ENCODE peak calls at places on chromosomes 7 and 10, in four cellular contexts. N is mucosa of descending colon, E is tibial nerve, B is epithelial cell of esophagus. V is an unnamed sample.

GRCh38 chr7:65971021-65971420 is 11.0 kb downstream of the GUSB start:
- DNase-seq in N (no peak), E (no peak), B (no peak), V (no peak)

GRCh38 chr7:116443101-116443523 is 56.4 kb upstream of the CAV2 start:
- DNase-seq in N (no peak), E (no peak), B (peak), V (no peak)

GRCh38 chr7:577278-577665 is 57.6 kb upstream of the PDGFA start:
- DNase-seq in N (no peak), E (no peak), B (no peak), V (no peak)

GRCh38 chr7:33108591-33108930 is 643 bp downstream of the RP9 start:
- DNase-seq in N (peak), E (no peak), B (peak), V (no peak)

GRCh38 chr10:95819620-95820329 is 63.8 kb downstream of the ENTPD1 start:
- DNase-seq in N (no peak), E (no peak), B (no peak), V (no peak)

GRCh38 chr7:64882341-64883112 is 20.5 kb upstream of the ZNF273 start:
- DNase-seq in N (peak), E (peak), B (peak), V (peak)

GRCh38 chr10:116403740-116404250 is 23.9 kb upstream of the PNLIPRP3 start:
- DNase-seq in N (no peak), E (no peak), B (no peak), V (no peak)

GRCh38 chr7:22193361-22194016 is 163.5 kb downstream of the RAPGEF5 start:
- DNase-seq in N (no peak), E (peak), B (no peak), V (no peak)

GRCh38 chr7:2966466-2967078 is 77.1 kb downstream of the CARD11 start:
- DNase-seq in N (no peak), E (no peak), B (no peak), V (peak)

GRCh38 chr7:6359021-6359420 is 86.6 kb upstream of the CYTH3 start:
- DNase-seq in N (no peak), E (no peak), B (no peak), V (no peak)

GRCh38 chr10:287029-287428 is 151.8 kb downstream of the ZMYND11 start:
- DNase-seq in N (no peak), E (no peak), B (no peak), V (no peak)

GRCh38 chr7:101898019-101898575 is 80.7 kb downstream of the CUX1 start:
- DNase-seq in N (no peak), E (no peak), B (no peak), V (no peak)

GRCh38 chr7:115662676-115663075 is 367.9 kb downstream of the TFEC start:
- DNase-seq in N (no peak), E (no peak), B (no peak), V (no peak)

GRCh38 chr7:90966346-90966745 is 297.9 kb upstream of the FZD1 start:
- DNase-seq in N (no peak), E (no peak), B (no peak), V (no peak)

GRCh38 chr7:26868841-26869505 is 4.6 kb upstream of the SKAP2 start:
- DNase-seq in N (no peak), E (no peak), B (peak), V (no peak)

GRCh38 chr10:84613336-84614021 is 285.1 kb downstream of the CCSER2 start:
- DNase-seq in N (peak), E (no peak), B (peak), V (peak)

GRCh38 chr10:118332948-118333710 is 9.0 kb downstream of the FAM204A start:
- DNase-seq in N (no peak), E (no peak), B (peak), V (no peak)

GRCh38 chr7:150686030-150686626 is 622 bp downstream of the GIMAP2 start:
- DNase-seq in N (no peak), E (no peak), B (no peak), V (no peak)

GRCh38 chr7:36281945-36282727 is 107.5 kb upstream of the ANLN start:
- DNase-seq in N (no peak), E (no peak), B (no peak), V (no peak)

GRCh38 chr10:122255509-122256301 is 15.4 kb upstream of the BTBD16 start:
- DNase-seq in N (no peak), E (no peak), B (no peak), V (no peak)

GRCh38 chr7:27141138-27141537 is 2.3 kb downstream of the HOXA5 start:
- DNase-seq in N (peak), E (no peak), B (no peak), V (no peak)

GRCh38 chr7:156151082-156151481 is 338.8 kb upstream of the SHH start:
- DNase-seq in N (no peak), E (no peak), B (no peak), V (no peak)

GRCh38 chr7:272108-272615 is 17.8 kb upstream of the FOXL3 start:
- DNase-seq in N (peak), E (no peak), B (no peak), V (no peak)

GRCh38 chr10:89032141-89032814 is 41.7 kb downstream of the FAS start:
- DNase-seq in N (no peak), E (no peak), B (peak), V (no peak)

GRCh38 chr7:127226685-127227374 is 25.9 kb downstream of the GRM8 start:
- DNase-seq in N (no peak), E (no peak), B (no peak), V (no peak)
- TF ChIP-seq CTCF in N (no peak), E (no peak), B (no peak), V (no peak)

DNA sequence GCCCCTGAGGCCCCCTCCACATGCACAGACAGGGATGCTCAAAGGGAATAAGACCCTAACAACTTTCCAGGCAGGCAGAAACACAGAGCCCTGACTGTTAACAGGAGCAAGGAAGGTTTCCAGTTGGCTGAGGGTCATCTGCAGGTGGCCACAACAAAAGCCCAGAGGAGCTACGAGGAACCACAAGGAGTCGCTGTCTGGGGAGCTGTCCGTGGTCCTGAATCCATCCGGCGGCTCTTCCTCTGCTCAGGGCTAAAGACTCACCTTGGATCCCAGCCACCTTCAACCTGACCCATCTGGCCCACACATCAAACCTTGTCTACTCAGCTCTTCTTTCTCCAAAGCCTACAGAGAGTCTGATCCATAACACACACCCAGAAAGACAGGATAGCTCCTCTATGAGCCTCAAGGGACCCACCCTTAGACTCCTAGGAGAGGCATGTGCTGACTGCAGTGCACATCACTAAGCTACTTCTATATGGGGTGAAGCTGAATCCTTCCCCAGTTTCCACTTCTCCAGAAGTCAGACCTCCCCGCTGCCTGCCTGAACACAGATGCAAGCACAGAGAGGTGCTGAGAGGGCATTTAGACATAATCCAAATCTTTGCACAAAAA is 104.0 kb downstream of the SLIT1 start:
- DNase-seq in N (peak), E (no peak), B (peak), V (no peak)
- TF ChIP-seq CTCF in N (no peak), E (peak), B (peak), V (peak)

GRCh38 chr10:44307691-44308090 is 77.2 kb downstream of the CXCL12 start:
- DNase-seq in N (no peak), E (no peak), B (no peak), V (no peak)

GRCh38 chr10:44308935-44309334 is 76.0 kb downstream of the CXCL12 start:
- DNase-seq in N (no peak), E (no peak), B (no peak), V (peak)

GRCh38 chr10:44309939-44310761 is 74.7 kb downstream of the CXCL12 start:
- DNase-seq in N (no peak), E (no peak), B (no peak), V (peak)

GRCh38 chr10:44306147-44306710 is 78.7 kb downstream of the CXCL12 start:
- DNase-seq in N (no peak), E (no peak), B (no peak), V (no peak)

GRCh38 chr10:44306762-44307161 is 78.1 kb downstream of the CXCL12 start:
- DNase-seq in N (no peak), E (no peak), B (no peak), V (no peak)
- TF ChIP-seq CTCF in N (no peak), E (no peak), B (no peak), V (peak)

GRCh38 chr10:34612938-34613337 is 202.2 kb downstream of the PARD3 start:
- DNase-seq in N (no peak), E (no peak), B (no peak), V (no peak)

GRCh38 chr10:34618611-34619010 is 196.5 kb downstream of the PARD3 start:
- DNase-seq in N (no peak), E (no peak), B (no peak), V (no peak)

GRCh38 chr10:34612446-34612845 is 202.7 kb downstream of the PARD3 start:
- DNase-seq in N (no peak), E (no peak), B (peak), V (no peak)

GRCh38 chr10:34613491-34613890 is 201.6 kb downstream of the PARD3 start:
- DNase-seq in N (no peak), E (no peak), B (no peak), V (no peak)

DNA sequence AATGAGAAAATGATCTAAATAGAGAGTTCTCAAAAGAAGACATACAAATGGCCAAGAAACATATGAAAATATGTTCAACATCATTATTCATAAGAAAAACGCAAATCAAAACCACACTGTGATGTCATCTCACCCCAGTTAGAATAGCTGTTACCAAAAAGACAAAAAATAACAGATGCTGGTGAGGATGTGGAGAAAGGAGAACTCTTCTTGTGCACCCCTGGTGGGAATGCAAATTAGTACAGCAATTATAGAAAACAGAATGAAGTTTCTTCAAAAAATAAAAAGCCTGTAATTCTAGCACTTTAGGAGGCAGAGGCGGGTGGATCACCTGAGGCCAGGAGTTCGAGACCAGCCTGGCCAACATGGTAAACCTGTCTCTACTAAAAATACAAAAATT is 199.3 kb downstream of the PARD3 start:
- DNase-seq in N (no peak), E (no peak), B (no peak), V (no peak)
- TF ChIP-seq CTCF in N (no peak), E (no peak), B (no peak), V (no peak)

GRCh38 chr10:53314856-53315255 is 542.3 kb upstream of the MBL2 start:
- DNase-seq in N (no peak), E (no peak), B (peak), V (no peak)

GRCh38 chr10:53315709-53316108 is 543.1 kb upstream of the MBL2 start:
- DNase-seq in N (no peak), E (no peak), B (peak), V (no peak)
- TF ChIP-seq CTCF in N (no peak), E (no peak), B (no peak), V (peak)

DNA sequence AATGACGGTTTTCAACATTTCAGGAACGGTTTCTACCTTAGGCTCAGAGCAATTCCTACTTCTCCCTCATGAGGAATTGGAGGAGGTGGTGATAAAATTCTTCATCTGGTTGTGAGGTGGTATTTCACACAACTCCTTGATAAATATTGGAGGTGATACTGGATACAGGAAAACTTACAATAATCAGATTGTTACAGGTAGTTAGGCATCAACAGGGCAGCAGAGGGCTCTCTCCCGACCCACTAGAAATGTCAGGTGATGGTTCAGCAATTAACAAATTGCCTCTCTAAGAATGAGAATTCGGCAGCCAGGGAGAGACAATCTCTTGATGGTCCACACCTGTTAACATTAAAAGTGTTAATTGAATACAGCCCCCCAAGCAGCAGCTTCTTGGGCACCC is 22.6 kb downstream of the ZNF786 start:
- DNase-seq in N (no peak), E (no peak), B (peak), V (no peak)
- TF ChIP-seq CTCF in N (no peak), E (no peak), B (peak), V (no peak)

GRCh38 chr10:110221721-110222261 is 14.4 kb downstream of the MXI1 start:
- DNase-seq in N (peak), E (peak), B (peak), V (no peak)
- TF ChIP-seq CTCF in N (no peak), E (peak), B (peak), V (peak)

DNA sequence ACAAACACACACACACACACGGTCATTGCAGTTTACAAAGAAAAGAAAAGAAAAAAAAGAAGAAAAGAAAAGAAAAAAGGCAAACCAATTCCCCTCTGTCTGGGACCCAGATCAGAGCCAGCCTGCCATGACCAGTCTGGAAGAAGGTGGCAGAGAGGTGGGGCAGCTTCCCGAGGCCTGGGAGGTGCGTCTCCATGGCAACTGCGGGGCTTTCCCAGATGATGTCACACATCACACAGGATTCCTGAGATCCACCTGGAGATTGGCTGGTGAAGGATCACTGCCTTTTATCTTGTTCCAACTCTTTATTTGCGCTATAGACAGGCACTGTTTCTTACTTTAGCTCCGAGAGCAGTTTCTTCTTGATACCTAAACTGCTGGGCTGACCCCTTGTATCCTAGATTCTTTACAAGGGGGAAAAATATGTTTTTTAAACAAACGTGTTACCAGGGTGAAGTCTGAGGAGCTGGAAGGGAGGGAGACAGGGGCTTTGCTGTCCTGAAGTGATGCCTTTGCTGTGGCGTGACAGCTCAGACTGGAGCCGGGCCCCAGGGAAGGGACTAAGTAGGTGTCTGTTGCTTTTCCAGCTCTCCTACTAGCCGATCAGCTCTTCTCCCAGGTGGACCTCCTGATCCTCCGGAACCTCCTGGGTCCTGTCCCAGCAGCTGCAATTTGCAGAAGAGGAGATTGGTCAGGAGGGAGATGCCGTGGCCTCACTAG is 298.5 kb downstream of the KLF6 start:
- DNase-seq in N (peak), E (no peak), B (peak), V (no peak)
- TF ChIP-seq CTCF in N (no peak), E (no peak), B (peak), V (no peak)

DNA sequence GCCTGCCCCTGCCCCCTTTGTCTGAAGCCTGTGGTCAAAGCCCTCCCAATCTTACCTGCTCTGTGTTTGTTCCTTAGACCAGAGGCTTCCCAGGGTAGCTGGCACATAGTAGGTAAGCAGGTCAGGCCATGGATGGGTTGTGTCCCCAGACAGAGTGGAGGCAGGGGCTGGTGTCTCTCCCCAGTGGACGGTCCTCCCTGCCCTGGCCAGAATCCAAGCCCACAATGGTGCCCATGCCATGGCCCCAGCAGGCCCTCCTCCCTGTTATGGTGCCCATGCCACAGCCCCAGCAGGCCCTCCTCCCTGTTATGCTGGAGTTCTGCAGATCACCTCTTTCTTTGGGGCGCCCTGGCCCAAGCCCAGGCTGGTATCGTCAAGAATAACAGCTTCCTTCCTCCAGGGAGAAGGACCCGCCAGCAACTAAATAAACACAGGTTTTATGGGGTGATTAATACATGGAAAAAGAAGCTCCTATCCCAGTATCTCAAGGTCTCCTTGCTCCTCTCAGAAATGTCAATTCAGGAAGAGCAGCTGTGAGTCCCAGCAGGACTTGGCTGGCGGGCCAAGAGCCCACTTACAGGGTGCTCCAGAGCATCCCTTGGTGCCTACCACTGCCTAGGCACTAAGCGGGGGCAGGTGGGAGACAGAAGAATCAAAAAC is 82.0 kb downstream of the NEURL1 start:
- DNase-seq in N (no peak), E (no peak), B (no peak), V (no peak)
- TF ChIP-seq CTCF in N (no peak), E (no peak), B (no peak), V (no peak)

V was measured in osteocyte.